ENCODE peak calls at places on chromosome 20, in seven cellular contexts. One of them, this sample, is unnamed.

GRCh38 chr20:33273117-33273851 is 9.7 kb upstream of the BPIFB1 start:
- DNase-seq in GDM1: no peak
- DNase-seq in endothelial cell: no peak
- DNase-seq in stimulated activated CD4-positive, alpha-beta T cell treated with anti-CD3 and anti-CD28 coated beads, Interleukin-2, amount 100 ng/mL, for 4 hours: no peak
- DNase-seq in Right ventricle myocardium superior: no peak
- DNase-seq in memory B cell: no peak
- DNase-seq in tibial artery: peak; percentile 35
- DNase-seq in this sample: no peak

GRCh38 chr20:19625416-19625815 is 132.6 kb upstream of the RIN2 start:
- DNase-seq in stimulated activated CD4-positive, alpha-beta T cell treated with anti-CD3 and anti-CD28 coated beads, Interleukin-2, amount 100 ng/mL, for 4 hours: no peak
- DNase-seq in tibial artery: no peak
- DNase-seq in memory B cell: no peak
- DNase-seq in endothelial cell: no peak
- DNase-seq in GDM1: no peak
- DNase-seq in Right ventricle myocardium superior: no peak
- DNase-seq in this sample: no peak

GRCh38 chr20:60331688-60332300 is 373.6 kb downstream of the CDH26 start:
- DNase-seq in GDM1: no peak
- DNase-seq in Right ventricle myocardium superior: no peak
- DNase-seq in endothelial cell: no peak
- DNase-seq in stimulated activated CD4-positive, alpha-beta T cell treated with anti-CD3 and anti-CD28 coated beads, Interleukin-2, amount 100 ng/mL, for 4 hours: no peak
- DNase-seq in tibial artery: no peak
- DNase-seq in memory B cell: no peak
- DNase-seq in this sample: no peak

GRCh38 chr20:20235681-20236080 is 132.2 kb upstream of the INSM1 start:
- DNase-seq in stimulated activated CD4-positive, alpha-beta T cell treated with anti-CD3 and anti-CD28 coated beads, Interleukin-2, amount 100 ng/mL, for 4 hours: no peak
- DNase-seq in GDM1: no peak
- DNase-seq in tibial artery: no peak
- DNase-seq in Right ventricle myocardium superior: no peak
- DNase-seq in endothelial cell: no peak
- DNase-seq in memory B cell: no peak
- DNase-seq in this sample: no peak

GRCh38 chr20:7627734-7628663 is 312.3 kb downstream of the HAO1 start:
- DNase-seq in GDM1: no peak
- DNase-seq in stimulated activated CD4-positive, alpha-beta T cell treated with anti-CD3 and anti-CD28 coated beads, Interleukin-2, amount 100 ng/mL, for 4 hours: no peak
- DNase-seq in tibial artery: no peak
- DNase-seq in Right ventricle myocardium superior: no peak
- DNase-seq in memory B cell: no peak
- DNase-seq in endothelial cell: no peak
- DNase-seq in this sample: no peak

GRCh38 chr20:20814685-20815084 is 102.2 kb upstream of the RALGAPA2 start:
- DNase-seq in GDM1: no peak
- DNase-seq in memory B cell: no peak
- DNase-seq in tibial artery: no peak
- DNase-seq in Right ventricle myocardium superior: no peak
- DNase-seq in endothelial cell: peak; percentile 11
- DNase-seq in stimulated activated CD4-positive, alpha-beta T cell treated with anti-CD3 and anti-CD28 coated beads, Interleukin-2, amount 100 ng/mL, for 4 hours: no peak
- DNase-seq in this sample: no peak

GRCh38 chr20:35726759-35727711 is 15.0 kb downstream of the RBM39 start:
- DNase-seq in GDM1: no peak
- DNase-seq in Right ventricle myocardium superior: no peak
- DNase-seq in endothelial cell: no peak
- DNase-seq in stimulated activated CD4-positive, alpha-beta T cell treated with anti-CD3 and anti-CD28 coated beads, Interleukin-2, amount 100 ng/mL, for 4 hours: no peak
- DNase-seq in tibial artery: no peak
- DNase-seq in memory B cell: no peak
- DNase-seq in this sample: no peak

GRCh38 chr20:31673435-31673834 is 35.7 kb downstream of the COX4I2 start:
- DNase-seq in GDM1: no peak
- DNase-seq in stimulated activated CD4-positive, alpha-beta T cell treated with anti-CD3 and anti-CD28 coated beads, Interleukin-2, amount 100 ng/mL, for 4 hours: no peak
- DNase-seq in endothelial cell: no peak
- DNase-seq in Right ventricle myocardium superior: no peak
- DNase-seq in memory B cell: no peak
- DNase-seq in tibial artery: no peak
- DNase-seq in this sample: no peak

GRCh38 chr20:32820000-32820697 is 395 bp downstream of the MAPRE1 start:
- DNase-seq in tibial artery: no peak
- DNase-seq in Right ventricle myocardium superior: no peak
- DNase-seq in stimulated activated CD4-positive, alpha-beta T cell treated with anti-CD3 and anti-CD28 coated beads, Interleukin-2, amount 100 ng/mL, for 4 hours: peak; percentile 81
- DNase-seq in GDM1: peak; percentile 73
- DNase-seq in memory B cell: peak; percentile 89
- DNase-seq in endothelial cell: peak; percentile 83
- DNase-seq in this sample: no peak

GRCh38 chr20:24970743-24971142 is 21.7 kb downstream of the CST7 start:
- DNase-seq in Right ventricle myocardium superior: no peak
- DNase-seq in tibial artery: peak; percentile 51
- DNase-seq in GDM1: no peak
- DNase-seq in stimulated activated CD4-positive, alpha-beta T cell treated with anti-CD3 and anti-CD28 coated beads, Interleukin-2, amount 100 ng/mL, for 4 hours: no peak
- DNase-seq in memory B cell: no peak
- DNase-seq in endothelial cell: no peak
- DNase-seq in this sample: no peak

GRCh38 chr20:62454936-62455673 is 20.7 kb downstream of the GATA5 start:
- DNase-seq in tibial artery: no peak
- DNase-seq in endothelial cell: no peak
- DNase-seq in memory B cell: no peak
- DNase-seq in stimulated activated CD4-positive, alpha-beta T cell treated with anti-CD3 and anti-CD28 coated beads, Interleukin-2, amount 100 ng/mL, for 4 hours: no peak
- DNase-seq in Right ventricle myocardium superior: no peak
- DNase-seq in GDM1: no peak
- DNase-seq in this sample: no peak

GRCh38 chr20:61041481-61041880 is 210.6 kb upstream of the CDH4 start:
- DNase-seq in memory B cell: no peak
- DNase-seq in tibial artery: peak; percentile 45
- DNase-seq in endothelial cell: no peak
- DNase-seq in stimulated activated CD4-positive, alpha-beta T cell treated with anti-CD3 and anti-CD28 coated beads, Interleukin-2, amount 100 ng/mL, for 4 hours: no peak
- DNase-seq in Right ventricle myocardium superior: no peak
- DNase-seq in GDM1: no peak
- DNase-seq in this sample: no peak

GRCh38 chr20:52984451-52984810 is 12.3 kb downstream of the TSHZ2 start:
- DNase-seq in GDM1: no peak
- DNase-seq in memory B cell: no peak
- DNase-seq in Right ventricle myocardium superior: no peak
- DNase-seq in stimulated activated CD4-positive, alpha-beta T cell treated with anti-CD3 and anti-CD28 coated beads, Interleukin-2, amount 100 ng/mL, for 4 hours: no peak
- DNase-seq in endothelial cell: no peak
- DNase-seq in tibial artery: no peak
- DNase-seq in this sample: no peak

GRCh38 chr20:3763691-3764601 is 3.6 kb downstream of the ADISSP start:
- DNase-seq in stimulated activated CD4-positive, alpha-beta T cell treated with anti-CD3 and anti-CD28 coated beads, Interleukin-2, amount 100 ng/mL, for 4 hours: no peak
- DNase-seq in tibial artery: no peak
- DNase-seq in GDM1: no peak
- DNase-seq in Right ventricle myocardium superior: no peak
- DNase-seq in endothelial cell: no peak
- DNase-seq in memory B cell: no peak
- DNase-seq in this sample: no peak

GRCh38 chr20:19977373-19977770 is 39.8 kb upstream of the NAA20 start:
- DNase-seq in stimulated activated CD4-positive, alpha-beta T cell treated with anti-CD3 and anti-CD28 coated beads, Interleukin-2, amount 100 ng/mL, for 4 hours: no peak
- DNase-seq in tibial artery: no peak
- DNase-seq in endothelial cell: no peak
- DNase-seq in memory B cell: no peak
- DNase-seq in GDM1: no peak
- DNase-seq in Right ventricle myocardium superior: no peak
- DNase-seq in this sample: no peak

GRCh38 chr20:36228809-36229208 is 7.5 kb upstream of the AAR2 start:
- DNase-seq in stimulated activated CD4-positive, alpha-beta T cell treated with anti-CD3 and anti-CD28 coated beads, Interleukin-2, amount 100 ng/mL, for 4 hours: no peak
- DNase-seq in endothelial cell: no peak
- DNase-seq in Right ventricle myocardium superior: no peak
- DNase-seq in memory B cell: no peak
- DNase-seq in tibial artery: no peak
- DNase-seq in GDM1: no peak
- DNase-seq in this sample: no peak

GRCh38 chr20:39893013-39893685 is 795.9 kb downstream of the MAFB start:
- DNase-seq in memory B cell: no peak
- DNase-seq in endothelial cell: no peak
- DNase-seq in stimulated activated CD4-positive, alpha-beta T cell treated with anti-CD3 and anti-CD28 coated beads, Interleukin-2, amount 100 ng/mL, for 4 hours: no peak
- DNase-seq in Right ventricle myocardium superior: no peak
- DNase-seq in tibial artery: no peak
- DNase-seq in GDM1: no peak
- DNase-seq in this sample: no peak

GRCh38 chr20:57391439-57392129 is 388 bp downstream of the RBM38 start:
- DNase-seq in stimulated activated CD4-positive, alpha-beta T cell treated with anti-CD3 and anti-CD28 coated beads, Interleukin-2, amount 100 ng/mL, for 4 hours: no peak
- DNase-seq in Right ventricle myocardium superior: peak; percentile 66
- DNase-seq in memory B cell: peak; percentile 46
- DNase-seq in GDM1: no peak
- DNase-seq in endothelial cell: no peak
- DNase-seq in tibial artery: peak; percentile 68
- DNase-seq in this sample: peak; percentile 45

GRCh38 chr20:8398289-8399051 is 266.4 kb downstream of the PLCB1 start:
- DNase-seq in Right ventricle myocardium superior: no peak
- DNase-seq in endothelial cell: no peak
- DNase-seq in tibial artery: no peak
- DNase-seq in GDM1: no peak
- DNase-seq in stimulated activated CD4-positive, alpha-beta T cell treated with anti-CD3 and anti-CD28 coated beads, Interleukin-2, amount 100 ng/mL, for 4 hours: no peak
- DNase-seq in memory B cell: no peak
- DNase-seq in this sample: no peak

GRCh38 chr20:45358282-45359068 is 4.5 kb upstream of the SYS1 start:
- DNase-seq in Right ventricle myocardium superior: peak; percentile 80
- DNase-seq in GDM1: no peak
- DNase-seq in tibial artery: peak; percentile 97
- DNase-seq in endothelial cell: no peak
- DNase-seq in stimulated activated CD4-positive, alpha-beta T cell treated with anti-CD3 and anti-CD28 coated beads, Interleukin-2, amount 100 ng/mL, for 4 hours: no peak
- DNase-seq in memory B cell: no peak
- DNase-seq in this sample: no peak

This sample was measured in activated B cell treated with CpG ODN at 0.5 μM for 24 hours.